ENCODE peak calls at places on chromosomes 5 and 9, in six cellular contexts. U, Q, T, X, B and A are unnamed samples.

GRCh38 chr5:1013238-1013947 is 4.8 kb downstream of the NKD2 start:
- DNase-seq in U (peak; percentile 12), Q (no peak), T (no peak), X (no peak), B (no peak), A (no peak)

GRCh38 chr5:127386557-127386956 is 96.0 kb downstream of the MEGF10 start:
- DNase-seq in U (no peak), Q (no peak), T (no peak), X (peak; percentile 11), B (no peak), A (no peak)

GRCh38 chr5:60077292-60077691 is 183.8 kb upstream of the PDE4D start:
- DNase-seq in U (peak; percentile 4), Q (no peak), T (no peak), X (no peak), B (no peak), A (no peak)

GRCh38 chr9:8338249-8338721 is 538.7 kb upstream of the DMAC1 start:
- DNase-seq in U (no peak), Q (no peak), T (no peak), X (no peak), B (peak; percentile 93), A (no peak)

GRCh38 chr5:10454591-10455272 is 13.1 kb downstream of the ROPN1L start:
- DNase-seq in U (no peak), Q (peak; percentile 81), T (no peak), X (no peak), B (no peak), A (no peak)

GRCh38 chr5:164013077-164013670 is 507.8 kb downstream of the MAT2B start:
- DNase-seq in U (peak; percentile 32), Q (peak; percentile 62), T (peak; percentile 21), X (peak; percentile 41), B (peak; percentile 74), A (peak; percentile 57)

GRCh38 chr5:153523831-153524230 is 33.4 kb downstream of the GRIA1 start:
- DNase-seq in U (no peak), Q (peak; percentile 78), T (no peak), X (peak; percentile 45), B (no peak), A (no peak)

GRCh38 chr9:87546704-87547103 is 49.0 kb downstream of the DAPK1 start:
- DNase-seq in U (no peak), Q (no peak), T (no peak), X (no peak), B (no peak), A (no peak)

GRCh38 chr5:127754727-127755126 is 51.5 kb downstream of the CCDC192 start:
- DNase-seq in U (no peak), Q (no peak), T (no peak), X (no peak), B (no peak), A (no peak)

GRCh38 chr5:148740966-148741742 is 85.3 kb upstream of the ADRB2 start:
- DNase-seq in U (no peak), Q (peak; percentile 80), T (no peak), X (peak; percentile 69), B (peak; percentile 63), A (no peak)

GRCh38 chr9:73441890-73442818 is 290.5 kb downstream of the ANXA1 start:
- DNase-seq in U (no peak), Q (peak; percentile 5), T (no peak), X (no peak), B (no peak), A (no peak)

GRCh38 chr5:173451031-173451430 is 122.8 kb upstream of the STC2 start:
- DNase-seq in U (no peak), Q (no peak), T (no peak), X (no peak), B (no peak), A (no peak)

GRCh38 chr5:127571314-127571713 is 53.9 kb downstream of the PRRC1 start:
- DNase-seq in U (no peak), Q (no peak), T (no peak), X (no peak), B (no peak), A (no peak)

GRCh38 chr5:97666767-97667166 is 483.7 kb upstream of the RIOK2 start:
- DNase-seq in U (no peak), Q (peak; percentile 1), T (no peak), X (no peak), B (no peak), A (no peak)

GRCh38 chr5:158224200-158224599 is 365.3 kb upstream of the CLINT1 start:
- DNase-seq in U (no peak), Q (no peak), T (no peak), X (no peak), B (no peak), A (no peak)

GRCh38 chr5:156474251-156474650 is 147.3 kb downstream of the SGCD start:
- DNase-seq in U (peak; percentile 31), Q (peak; percentile 68), T (no peak), X (no peak), B (no peak), A (no peak)

GRCh38 chr9:34589656-34590375 is at the start of gene CNTFR:
- DNase-seq in U (peak; percentile 76), Q (no peak), T (no peak), X (no peak), B (no peak), A (no peak)

GRCh38 chr9:34591091-34591910 is 1.8 kb upstream of the CNTFR start:
- DNase-seq in U (peak; percentile 88), Q (peak; percentile 66), T (peak; percentile 80), X (no peak), B (peak; percentile 73), A (peak; percentile 89)

GRCh38 chr9:34590376-34591090 is 1.0 kb upstream of the CNTFR start:
- DNase-seq in U (no peak), Q (no peak), T (peak; percentile 42), X (no peak), B (peak; percentile 76), A (peak; percentile 62)

GRCh38 chr9:34588671-34589370 is 703 bp downstream of the CNTFR start:
- DNase-seq in U (no peak), Q (no peak), T (no peak), X (no peak), B (no peak), A (no peak)

DNA sequence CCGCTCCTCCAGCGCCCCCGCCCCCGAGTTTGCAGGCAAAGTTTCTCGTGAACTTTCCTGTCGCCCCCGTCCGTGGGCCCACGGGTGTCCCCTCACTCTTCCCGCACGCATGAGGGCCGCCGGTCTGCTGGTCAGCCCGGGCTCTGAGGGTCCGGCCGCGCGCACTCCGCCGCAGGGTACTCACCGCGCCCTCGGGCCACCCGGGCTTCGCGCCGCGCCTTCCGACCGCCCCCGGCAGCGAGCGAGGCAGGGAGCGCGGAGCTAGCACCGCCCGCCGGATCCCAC is 211 bp downstream of the CNTFR start:
- DNase-seq in U (peak; percentile 41), Q (no peak), T (no peak), X (no peak), B (no peak), A (no peak)
- H3K4me3 ChIP-seq in U (peak overlapping the region; percentile 46), Q (no peak overlapping the region), T (peak overlapping the region; percentile 44), X (no peak overlapping the region), B (peak overlapping the region; percentile 43), A (peak overlapping the region; percentile 38)

GRCh38 chr9:124504530-124505005 is 2.6 kb downstream of the NR5A1 start:
- DNase-seq in U (no peak), Q (no peak), T (no peak), X (no peak), B (no peak), A (no peak)
- H3K4me3 ChIP-seq in U (peak overlapping the region; percentile 26), Q (no peak overlapping the region), T (no peak overlapping the region), X (no peak overlapping the region), B (peak overlapping the region; percentile 32), A (no peak overlapping the region)

GRCh38 chr5:6734781-6735180 is 21.5 kb downstream of the TENT4A start:
- DNase-seq in U (no peak), Q (no peak), T (no peak), X (no peak), B (no peak), A (no peak)

GRCh38 chr5:6737043-6737941 is 24.1 kb downstream of the TENT4A start:
- DNase-seq in U (no peak), Q (no peak), T (no peak), X (no peak), B (no peak), A (no peak)

GRCh38 chr5:6734243-6734695 is 21.0 kb downstream of the TENT4A start:
- DNase-seq in U (peak; percentile 51), Q (peak; percentile 20), T (no peak), X (no peak), B (no peak), A (no peak)

GRCh38 chr5:6736524-6737042 is 23.4 kb downstream of the TENT4A start:
- DNase-seq in U (peak; percentile 3), Q (no peak), T (no peak), X (no peak), B (no peak), A (no peak)

DNA sequence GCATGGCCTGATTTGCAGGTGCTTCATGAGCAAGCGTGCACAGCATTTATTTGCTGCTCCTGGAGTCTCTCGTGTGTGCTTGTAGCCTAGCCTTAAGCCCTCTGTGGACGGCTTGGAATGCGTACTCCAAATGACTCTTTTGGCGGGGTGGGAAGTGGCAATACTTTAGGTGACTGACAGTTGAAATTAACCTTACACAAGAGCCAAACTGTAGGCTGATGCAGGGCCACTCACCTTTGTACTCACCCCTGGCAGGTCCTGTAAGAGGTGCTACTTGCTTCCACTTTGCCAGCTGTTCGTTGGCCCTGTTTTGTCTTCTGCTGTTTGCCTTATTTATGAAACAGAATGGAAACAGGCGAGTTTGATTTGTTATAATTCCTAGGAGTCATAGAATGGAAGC is 22.9 kb downstream of the TENT4A start:
- DNase-seq in U (peak; percentile 6), Q (no peak), T (no peak), X (no peak), B (peak; percentile 66), A (no peak)
- H3K4me3 ChIP-seq in U (no peak overlapping the region), Q (no peak overlapping the region), T (no peak overlapping the region), X (no peak overlapping the region), B (no peak overlapping the region), A (no peak overlapping the region)

GRCh38 chr9:128916745-128917144 is 4.0 kb upstream of the PHYHD1 start:
- DNase-seq in U (no peak), Q (no peak), T (no peak), X (no peak), B (no peak), A (no peak)

GRCh38 chr9:128913048-128913900 is 7.5 kb upstream of the PHYHD1 start:
- DNase-seq in U (no peak), Q (peak; percentile 15), T (no peak), X (no peak), B (no peak), A (no peak)

GRCh38 chr9:128912270-128912853 is 8.4 kb upstream of the PHYHD1 start:
- DNase-seq in U (no peak), Q (peak; percentile 85), T (no peak), X (no peak), B (no peak), A (no peak)

GRCh38 chr9:128916204-128916603 is 4.6 kb upstream of the PHYHD1 start:
- DNase-seq in U (no peak), Q (peak; percentile 27), T (no peak), X (no peak), B (no peak), A (no peak)

DNA sequence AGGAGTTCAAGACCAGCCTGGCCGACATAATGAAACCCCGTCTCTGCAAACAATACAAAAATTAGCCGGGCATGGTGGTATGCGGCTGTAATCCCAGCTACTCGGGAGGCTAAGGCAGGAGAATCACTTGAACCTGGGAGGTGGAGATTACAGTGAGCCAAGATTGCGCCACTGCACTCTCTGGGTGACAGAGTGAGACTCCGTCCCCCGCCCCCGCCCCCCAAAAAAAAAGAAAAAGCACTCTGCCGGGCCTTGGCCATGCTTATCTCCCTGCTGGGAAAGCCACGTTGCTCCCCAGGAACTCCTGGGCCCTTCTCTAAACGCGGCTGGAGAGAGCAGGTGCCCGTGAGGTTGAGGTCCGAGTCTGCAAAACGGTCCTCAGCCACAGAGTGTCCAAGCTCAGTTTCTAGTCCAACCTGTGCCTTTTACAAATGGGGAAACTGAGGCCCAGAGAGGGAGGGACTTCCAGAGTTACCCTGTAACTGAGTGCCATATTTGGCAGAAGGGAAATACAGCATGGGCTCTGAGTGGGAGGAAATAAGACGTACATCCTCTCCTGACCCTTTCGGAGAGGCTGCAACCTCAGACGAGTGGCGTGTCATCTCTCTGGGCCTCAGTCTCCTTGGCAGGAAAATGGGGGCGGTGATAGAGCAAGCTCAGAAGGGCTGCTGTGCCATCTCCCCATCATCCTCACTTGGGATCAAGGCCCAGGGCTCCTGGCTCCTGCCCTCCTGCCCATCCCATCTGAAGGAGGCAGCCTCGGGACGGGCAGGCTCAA is 6.6 kb upstream of the PHYHD1 start:
- DNase-seq in U (no peak), Q (no peak), T (no peak), X (no peak), B (no peak), A (no peak)
- H3K4me3 ChIP-seq in U (no peak overlapping the region), Q (no peak overlapping the region), T (no peak overlapping the region), X (no peak overlapping the region), B (no peak overlapping the region), A (no peak overlapping the region)